ENCODE peak calls at places on chromosome 9, in ten cellular contexts. H, G, D, C, N, A, O, W, V and F are unnamed samples.

GRCh38 chr9:136047076-136047774 is 47.9 kb downstream of the NACC2 start:
- DNase-seq in V (no peak), N (no peak), G (no peak), A (no peak), O (no peak), W (no peak), H (peak; percentile 8), D (no peak), C (peak; percentile 58), F (no peak)

GRCh38 chr9:38126730-38127129 is 57.7 kb upstream of the SHB start:
- DNase-seq in C (no peak), H (no peak), O (no peak), V (no peak), W (no peak), N (no peak), D (no peak), G (no peak), A (no peak), F (no peak)

GRCh38 chr9:123338710-123339665 is 17.0 kb upstream of the CRB2 start:
- DNase-seq in W (no peak), G (peak; percentile 21), N (no peak), D (peak; percentile 50), H (no peak), A (peak; percentile 81), O (peak; percentile 89), C (no peak), V (no peak), F (no peak)

GRCh38 chr9:126420643-126421564 is 94.3 kb downstream of the MVB12B start:
- DNase-seq in D (no peak), G (no peak), A (no peak), N (no peak), C (no peak), W (peak; percentile 35), V (no peak), H (no peak), O (no peak), F (peak; percentile 89)

GRCh38 chr9:127388037-127388855 is 8.7 kb upstream of the SLC2A8 start:
- DNase-seq in O (peak; percentile 24), W (peak; percentile 82), N (peak; percentile 81), C (peak; percentile 71), A (peak; percentile 81), V (peak; percentile 90), H (peak; percentile 31), D (peak; percentile 64), G (peak; percentile 66), F (peak; percentile 88)

GRCh38 chr9:96417610-96418073 is 528 bp downstream of the ZNF367 start:
- DNase-seq in H (no peak), A (no peak), G (no peak), C (no peak), W (no peak), D (no peak), O (no peak), N (peak; percentile 20), V (no peak), F (no peak)

GRCh38 chr9:18678846-18679245 is 204.9 kb downstream of the ADAMTSL1 start:
- DNase-seq in W (no peak), D (no peak), G (no peak), A (no peak), H (no peak), V (no peak), N (no peak), O (no peak), C (no peak), F (no peak)

GRCh38 chr9:91423785-91424402 is at the start of gene NFIL3:
- DNase-seq in V (peak; percentile 87), C (peak; percentile 95), N (peak; percentile 74), G (peak; percentile 40), W (peak; percentile 57), O (peak; percentile 83), A (peak; percentile 79), D (peak; percentile 46), H (peak; percentile 52), F (peak; percentile 64)

GRCh38 chr9:126773004-126773607 is 31.7 kb upstream of the ZBTB43 start:
- DNase-seq in O (no peak), C (peak; percentile 36), G (no peak), N (no peak), D (no peak), A (peak; percentile 9), H (no peak), V (peak; percentile 44), W (peak; percentile 65), F (no peak)

GRCh38 chr9:121774715-121775613 is 123.5 kb downstream of the DAB2IP start:
- DNase-seq in D (no peak), C (peak; percentile 61), A (no peak), N (no peak), O (no peak), V (no peak), G (no peak), W (no peak), H (peak; percentile 10), F (no peak)

GRCh38 chr9:89247431-89248370 is 63.3 kb upstream of the CKS2 start:
- DNase-seq in O (no peak), N (no peak), A (no peak), G (no peak), V (no peak), W (no peak), H (no peak), C (no peak), D (no peak), F (no peak)

GRCh38 chr9:18632624-18633407 is 158.9 kb downstream of the ADAMTSL1 start:
- DNase-seq in A (no peak), H (no peak), C (no peak), W (no peak), N (no peak), V (peak; percentile 48), G (no peak), O (no peak), D (no peak), F (no peak)

GRCh38 chr9:130898552-130898852 is 1.9 kb upstream of the QRFP start:
- DNase-seq in D (no peak), A (no peak), W (no peak), O (no peak), G (no peak), V (no peak), N (no peak), H (no peak), C (no peak), F (no peak)

GRCh38 chr9:38008168-38009034 is 60.6 kb downstream of the SHB start:
- DNase-seq in H (peak; percentile 58), V (peak; percentile 89), D (peak; percentile 29), C (no peak), G (no peak), O (peak; percentile 7), N (peak; percentile 54), A (peak; percentile 78), W (peak; percentile 91), F (peak; percentile 79)

GRCh38 chr9:124520206-124520596 is 13.0 kb upstream of the NR5A1 start:
- DNase-seq in H (peak; percentile 56), W (no peak), N (peak; percentile 76), G (no peak), D (no peak), A (no peak), O (no peak), V (no peak), C (no peak), F (no peak)

GRCh38 chr9:21567926-21568325 is 85.8 kb upstream of the IFNE start:
- DNase-seq in H (no peak), D (no peak), G (no peak), N (peak; percentile 71), C (no peak), W (no peak), V (no peak), O (no peak), A (no peak), F (no peak)

GRCh38 chr9:128690684-128691034 is 1.6 kb downstream of the SET start:
- DNase-seq in D (no peak), O (no peak), C (no peak), G (no peak), V (no peak), A (no peak), N (no peak), W (no peak), H (no peak), F (no peak)

GRCh38 chr9:21965401-21965951 is 28.7 kb downstream of the CDKN2A start:
- DNase-seq in O (no peak), N (no peak), C (no peak), V (peak; percentile 85), W (no peak), A (peak; percentile 55), D (no peak), G (no peak), H (no peak), F (no peak)

GRCh38 chr9:128818099-128818838 is at the start of gene ENDOG:
- DNase-seq in O (peak; percentile 98), D (peak; percentile 95), C (peak; percentile 99), G (peak; percentile 95), A (peak; percentile 99), W (peak; percentile 97), H (peak; percentile 97), N (peak; percentile 98), V (peak; percentile 99), F (peak; percentile 94)

GRCh38 chr9:98851730-98852462 is 44.4 kb downstream of the GALNT12 start:
- DNase-seq in V (no peak), C (peak; percentile 29), G (no peak), D (peak; percentile 14), O (no peak), W (no peak), H (no peak), A (peak; percentile 44), N (no peak), F (no peak)

GRCh38 chr9:73116030-73116429 is 35.6 kb upstream of the ANXA1 start:
- DNase-seq in N (no peak), A (no peak), W (no peak), C (no peak), G (no peak), H (no peak), O (no peak), V (peak; percentile 43), D (peak; percentile 3), F (no peak)

GRCh38 chr9:89666950-89667349 is 62.1 kb downstream of the GADD45G start:
- DNase-seq in H (no peak), D (no peak), G (no peak), A (no peak), V (no peak), C (no peak), N (no peak), O (no peak), W (no peak), F (no peak)